ENCODE peak calls at places on chromosome 12, in five cellular contexts. V is tibial artery; M is naive thymus-derived CD4-positive, alpha-beta T cell; B is retina; W is GM10248. R is an unnamed sample.

GRCh38 chr12:6452245-6452731 is 446 bp downstream of the TAPBPL start:
- DNase-seq in V (no peak), W (no peak), B (no peak), M (no peak), R (no peak)

GRCh38 chr12:14394317-14395058 is 29.0 kb downstream of the ATF7IP start:
- DNase-seq in W (peak; percentile 47), M (peak; percentile 71), V (no peak), B (peak; percentile 59), R (no peak)

GRCh38 chr12:93804392-93805179 is 127.4 kb downstream of the CRADD start:
- DNase-seq in W (no peak), B (no peak), M (no peak), V (no peak), R (no peak)

GRCh38 chr12:98343002-98343567 is 172.3 kb upstream of the TMPO start:
- DNase-seq in M (no peak), B (no peak), V (no peak), W (no peak), R (no peak)

GRCh38 chr12:114669501-114670256 is 14.3 kb downstream of the TBX3 start:
- DNase-seq in W (no peak), B (peak; percentile 66), V (no peak), M (no peak), R (no peak)

GRCh38 chr12:110403146-110403974 is at the start of gene ANAPC7:
- DNase-seq in B (peak; percentile 97), W (peak; percentile 93), M (peak; percentile 87), V (peak; percentile 94), R (peak; percentile 93)

GRCh38 chr12:76878045-76878898 is 547 bp downstream of the CSRP2 start:
- DNase-seq in W (peak; percentile 41), V (peak; percentile 71), B (no peak), M (no peak), R (peak; percentile 40)

GRCh38 chr12:96670334-96670899 is 181.0 kb downstream of the CFAP54 start:
- DNase-seq in W (no peak), V (no peak), B (no peak), M (no peak), R (no peak)

GRCh38 chr12:27018071-27018470 is 3.9 kb upstream of the TM7SF3 start:
- DNase-seq in B (no peak), W (no peak), M (no peak), V (no peak), R (no peak)

GRCh38 chr12:120488057-120488660 is 7.8 kb upstream of the DYNLL1 start:
- DNase-seq in B (no peak), V (no peak), W (no peak), M (no peak), R (no peak)

GRCh38 chr12:49671051-49671765 is 36.0 kb downstream of the FMNL3 start:
- DNase-seq in W (no peak), V (no peak), B (no peak), M (peak; percentile 79), R (no peak)

GRCh38 chr12:113130457-113131135 is 5.0 kb downstream of the RASAL1 start:
- DNase-seq in M (no peak), V (no peak), W (no peak), B (no peak), R (peak; percentile 45)